ENCODE peak calls at places on chromosome 2, in six cellular contexts. One of them, this sample, is unnamed.

GRCh38 chr2:232349946-232350635 is 28.5 kb upstream of the ALPP start:
- DNase-seq in stomach: no peak
- DNase-seq in endodermal cell: no peak
- DNase-seq in NCI-H1105: no peak
- DNase-seq in endothelial cell of umbilical vein: no peak
- DNase-seq in COR-L47: no peak
- DNase-seq in this sample: no peak

GRCh38 chr2:55811048-55811447 is 112.5 kb downstream of the EFEMP1 start:
- DNase-seq in stomach: no peak
- DNase-seq in endodermal cell: no peak
- DNase-seq in NCI-H1105: no peak
- DNase-seq in endothelial cell of umbilical vein: no peak
- DNase-seq in COR-L47: no peak
- DNase-seq in this sample: no peak

GRCh38 chr2:189393440-189394111 is 47.7 kb upstream of the WDR75 start:
- DNase-seq in stomach: no peak
- DNase-seq in endodermal cell: no peak
- DNase-seq in NCI-H1105: no peak
- DNase-seq in endothelial cell of umbilical vein: peak
- DNase-seq in COR-L47: no peak
- DNase-seq in this sample: no peak

GRCh38 chr2:151799886-151800292 is 28.3 kb downstream of the ARL5A start:
- DNase-seq in stomach: no peak
- DNase-seq in endodermal cell: no peak
- DNase-seq in NCI-H1105: no peak
- DNase-seq in endothelial cell of umbilical vein: no peak
- DNase-seq in COR-L47: no peak
- DNase-seq in this sample: no peak

GRCh38 chr2:190913725-190914124 is 33.1 kb downstream of the GLS start:
- DNase-seq in stomach: no peak
- DNase-seq in endodermal cell: no peak
- DNase-seq in NCI-H1105: no peak
- DNase-seq in endothelial cell of umbilical vein: no peak
- DNase-seq in COR-L47: no peak
- DNase-seq in this sample: no peak

GRCh38 chr2:238975408-238975807 is 127.5 kb downstream of the TWIST2 start:
- DNase-seq in stomach: no peak
- DNase-seq in endodermal cell: no peak
- DNase-seq in NCI-H1105: no peak
- DNase-seq in endothelial cell of umbilical vein: no peak
- DNase-seq in COR-L47: no peak
- DNase-seq in this sample: no peak

GRCh38 chr2:216023055-216023648 is 9.8 kb upstream of the MREG start:
- DNase-seq in stomach: peak
- DNase-seq in endodermal cell: peak
- DNase-seq in NCI-H1105: peak
- DNase-seq in endothelial cell of umbilical vein: peak
- DNase-seq in COR-L47: no peak
- DNase-seq in this sample: no peak

GRCh38 chr2:69833752-69834151 is 4.3 kb downstream of the GMCL1 start:
- DNase-seq in stomach: no peak
- DNase-seq in endodermal cell: no peak
- DNase-seq in NCI-H1105: no peak
- DNase-seq in endothelial cell of umbilical vein: no peak
- DNase-seq in COR-L47: no peak
- DNase-seq in this sample: no peak

GRCh38 chr2:111121873-111122630 is 1.3 kb downstream of the BCL2L11 start:
- DNase-seq in stomach: peak
- DNase-seq in endodermal cell: peak
- DNase-seq in NCI-H1105: peak
- DNase-seq in endothelial cell of umbilical vein: peak
- DNase-seq in COR-L47: peak
- DNase-seq in this sample: peak

GRCh38 chr2:23745068-23745725 is 181.7 kb downstream of the ATAD2B start:
- DNase-seq in stomach: no peak
- DNase-seq in endodermal cell: no peak
- DNase-seq in NCI-H1105: no peak
- DNase-seq in endothelial cell of umbilical vein: no peak
- DNase-seq in COR-L47: no peak
- DNase-seq in this sample: no peak

GRCh38 chr2:28009732-28010131 is 119.2 kb downstream of the BABAM2 start:
- DNase-seq in stomach: no peak
- DNase-seq in endodermal cell: no peak
- DNase-seq in NCI-H1105: no peak
- DNase-seq in endothelial cell of umbilical vein: no peak
- DNase-seq in COR-L47: no peak
- DNase-seq in this sample: no peak

GRCh38 chr2:54208364-54209240 is 47.4 kb downstream of the TSPYL6 start:
- DNase-seq in stomach: no peak
- DNase-seq in endodermal cell: no peak
- DNase-seq in NCI-H1105: no peak
- DNase-seq in endothelial cell of umbilical vein: peak
- DNase-seq in COR-L47: no peak
- DNase-seq in this sample: no peak

GRCh38 chr2:240505946-240506345 is 51.8 kb downstream of the ANKMY1 start:
- DNase-seq in stomach: no peak
- DNase-seq in endodermal cell: peak
- DNase-seq in NCI-H1105: no peak
- DNase-seq in endothelial cell of umbilical vein: no peak
- DNase-seq in COR-L47: no peak
- DNase-seq in this sample: no peak

GRCh38 chr2:187826023-187826422 is 271.8 kb upstream of the TFPI start:
- DNase-seq in stomach: no peak
- DNase-seq in endodermal cell: no peak
- DNase-seq in NCI-H1105: no peak
- DNase-seq in endothelial cell of umbilical vein: peak
- DNase-seq in COR-L47: peak
- DNase-seq in this sample: no peak

GRCh38 chr2:101307950-101308431 is 510 bp downstream of the RNF149 start:
- DNase-seq in stomach: no peak
- DNase-seq in endodermal cell: peak
- DNase-seq in NCI-H1105: no peak
- DNase-seq in endothelial cell of umbilical vein: no peak
- DNase-seq in COR-L47: no peak
- DNase-seq in this sample: peak

GRCh38 chr2:85737481-85737880 is 16.3 kb upstream of the ATOH8 start:
- DNase-seq in stomach: peak
- DNase-seq in endodermal cell: no peak
- DNase-seq in NCI-H1105: no peak
- DNase-seq in endothelial cell of umbilical vein: no peak
- DNase-seq in COR-L47: no peak
- DNase-seq in this sample: no peak

GRCh38 chr2:199692489-199692888 is 158.5 kb downstream of the FTCDNL1 start:
- DNase-seq in stomach: peak
- DNase-seq in endodermal cell: no peak
- DNase-seq in NCI-H1105: peak
- DNase-seq in endothelial cell of umbilical vein: no peak
- DNase-seq in COR-L47: peak
- DNase-seq in this sample: no peak

GRCh38 chr2:59578349-59578748 is 975.1 kb downstream of the BCL11A start:
- DNase-seq in stomach: no peak
- DNase-seq in endodermal cell: no peak
- DNase-seq in NCI-H1105: no peak
- DNase-seq in endothelial cell of umbilical vein: no peak
- DNase-seq in COR-L47: no peak
- DNase-seq in this sample: no peak

GRCh38 chr2:198054299-198054698 is 249.9 kb downstream of the PLCL1 start:
- DNase-seq in stomach: peak
- DNase-seq in endodermal cell: peak
- DNase-seq in NCI-H1105: no peak
- DNase-seq in endothelial cell of umbilical vein: peak
- DNase-seq in COR-L47: no peak
- DNase-seq in this sample: no peak

GRCh38 chr2:172488556-172488955 is 61.2 kb downstream of the ITGA6 start:
- DNase-seq in stomach: no peak
- DNase-seq in endodermal cell: no peak
- DNase-seq in NCI-H1105: no peak
- DNase-seq in endothelial cell of umbilical vein: no peak
- DNase-seq in COR-L47: no peak
- DNase-seq in this sample: no peak

GRCh38 chr2:85248741-85249524 is 78.9 kb downstream of the TGOLN2 start:
- DNase-seq in stomach: no peak
- DNase-seq in endodermal cell: no peak
- DNase-seq in NCI-H1105: no peak
- DNase-seq in endothelial cell of umbilical vein: peak
- DNase-seq in COR-L47: no peak
- DNase-seq in this sample: no peak

GRCh38 chr2:176385219-176385618 is 116.0 kb downstream of the MTX2 start:
- DNase-seq in stomach: no peak
- DNase-seq in endodermal cell: no peak
- DNase-seq in NCI-H1105: no peak
- DNase-seq in endothelial cell of umbilical vein: no peak
- DNase-seq in COR-L47: no peak
- DNase-seq in this sample: no peak

GRCh38 chr2:54572636-54573531 is 116.8 kb downstream of the SPTBN1 start:
- DNase-seq in stomach: no peak
- DNase-seq in endodermal cell: peak
- DNase-seq in NCI-H1105: no peak
- DNase-seq in endothelial cell of umbilical vein: peak
- DNase-seq in COR-L47: no peak
- DNase-seq in this sample: no peak

GRCh38 chr2:215749092-215749957 is 264.0 kb downstream of the MREG start:
- DNase-seq in stomach: no peak
- DNase-seq in endodermal cell: no peak
- DNase-seq in NCI-H1105: no peak
- DNase-seq in endothelial cell of umbilical vein: no peak
- DNase-seq in COR-L47: no peak
- DNase-seq in this sample: no peak

GRCh38 chr2:150526827-150527226 is 39.4 kb upstream of the RND3 start:
- DNase-seq in stomach: no peak
- DNase-seq in endodermal cell: no peak
- DNase-seq in NCI-H1105: no peak
- DNase-seq in endothelial cell of umbilical vein: peak
- DNase-seq in COR-L47: no peak
- DNase-seq in this sample: no peak

GRCh38 chr2:204538179-204539009 is 6.9 kb upstream of the PARD3B start:
- DNase-seq in stomach: peak
- DNase-seq in endodermal cell: peak
- DNase-seq in NCI-H1105: peak
- DNase-seq in endothelial cell of umbilical vein: peak
- DNase-seq in COR-L47: peak
- DNase-seq in this sample: peak

GRCh38 chr2:172927381-172928357 is 148.0 kb upstream of the MAP3K20 start:
- DNase-seq in stomach: peak
- DNase-seq in endodermal cell: no peak
- DNase-seq in NCI-H1105: no peak
- DNase-seq in endothelial cell of umbilical vein: peak
- DNase-seq in COR-L47: no peak
- DNase-seq in this sample: no peak

GRCh38 chr2:30336978-30337841 is 105.9 kb downstream of the LBH start:
- DNase-seq in stomach: no peak
- DNase-seq in endodermal cell: no peak
- DNase-seq in NCI-H1105: no peak
- DNase-seq in endothelial cell of umbilical vein: no peak
- DNase-seq in COR-L47: no peak
- DNase-seq in this sample: no peak

GRCh38 chr2:44110444-44110843 is 58.2 kb upstream of the PPM1B start:
- DNase-seq in stomach: no peak
- DNase-seq in endodermal cell: no peak
- DNase-seq in NCI-H1105: no peak
- DNase-seq in endothelial cell of umbilical vein: no peak
- DNase-seq in COR-L47: no peak
- DNase-seq in this sample: no peak

GRCh38 chr2:190450363-190450762 is 42.2 kb downstream of the MFSD6 start:
- DNase-seq in stomach: no peak
- DNase-seq in endodermal cell: no peak
- DNase-seq in NCI-H1105: no peak
- DNase-seq in endothelial cell of umbilical vein: no peak
- DNase-seq in COR-L47: no peak
- DNase-seq in this sample: no peak

GRCh38 chr2:46669996-46670793 is 190.8 kb downstream of the TMEM247 start:
- DNase-seq in stomach: no peak
- DNase-seq in endodermal cell: no peak
- DNase-seq in NCI-H1105: no peak
- DNase-seq in endothelial cell of umbilical vein: no peak
- DNase-seq in COR-L47: no peak
- DNase-seq in this sample: no peak

GRCh38 chr2:241029599-241030332 is 31.3 kb downstream of the SNED1 start:
- DNase-seq in stomach: no peak
- DNase-seq in endodermal cell: no peak
- DNase-seq in NCI-H1105: no peak
- DNase-seq in endothelial cell of umbilical vein: no peak
- DNase-seq in COR-L47: no peak
- DNase-seq in this sample: peak

GRCh38 chr2:75896779-75897366 is 186.2 kb upstream of the GCFC2 start:
- DNase-seq in stomach: peak
- DNase-seq in endodermal cell: peak
- DNase-seq in NCI-H1105: no peak
- DNase-seq in endothelial cell of umbilical vein: peak
- DNase-seq in COR-L47: peak
- DNase-seq in this sample: peak

This sample was measured in ecto neural progenitor cell.